ENCODE peak calls at places on chromosomes 1 and 21, in six cellular contexts. E, N, Y, K, V and F are unnamed samples.

GRCh38 chr1:198575715-198576641 is 35.5 kb upstream of the ATP6V1G3 start:
- DNase-seq in E (no peak), N (no peak), Y (no peak), K (no peak), V (no peak), F (no peak)

GRCh38 chr1:40306296-40306695 is 10.8 kb downstream of the COL9A2 start:
- DNase-seq in E (no peak), N (no peak), Y (no peak), K (no peak), V (no peak), F (no peak)

GRCh38 chr1:195791796-195792195 is 816.4 kb downstream of the KCNT2 start:
- DNase-seq in E (no peak), N (no peak), Y (no peak), K (no peak), V (no peak), F (no peak)

GRCh38 chr1:143735764-143736461 is 235.9 kb downstream of the FAM72C start:
- DNase-seq in E (no peak), N (no peak), Y (no peak), K (peak; percentile 60), V (no peak), F (no peak)

GRCh38 chr1:151199860-151200581 is 1.7 kb downstream of the PIP5K1A start:
- DNase-seq in E (no peak), N (peak; percentile 11), Y (no peak), K (no peak), V (no peak), F (no peak)

GRCh38 chr1:245825128-245825901 is 670.5 kb downstream of the KIF26B start:
- DNase-seq in E (no peak), N (no peak), Y (no peak), K (no peak), V (no peak), F (no peak)

GRCh38 chr1:59279651-59280050 is 17.2 kb upstream of the FGGY start:
- DNase-seq in E (no peak), N (no peak), Y (no peak), K (no peak), V (no peak), F (no peak)

GRCh38 chr1:171137580-171137979 is 46.9 kb downstream of the FMO3 start:
- DNase-seq in E (no peak), N (no peak), Y (no peak), K (no peak), V (no peak), F (no peak)

GRCh38 chr1:83520797-83521196 is 478.1 kb downstream of the TTLL7 start:
- DNase-seq in E (no peak), N (no peak), Y (no peak), K (no peak), V (no peak), F (no peak)

GRCh38 chr1:154220970-154221814 is 437 bp downstream of the UBAP2L start:
- DNase-seq in E (peak; percentile 87), N (peak; percentile 69), Y (peak; percentile 73), K (peak; percentile 59), V (peak; percentile 57), F (peak; percentile 64)

GRCh38 chr1:220363196-220363831 is 91.1 kb upstream of the RAB3GAP2 start:
- DNase-seq in E (no peak), N (no peak), Y (no peak), K (no peak), V (no peak), F (no peak)

GRCh38 chr1:149986486-149987296 is 23.8 kb downstream of the OTUD7B start:
- DNase-seq in E (no peak), N (no peak), Y (no peak), K (no peak), V (no peak), F (no peak)

GRCh38 chr1:25031601-25031965 is 101.5 kb upstream of the RUNX3 start:
- DNase-seq in E (no peak), N (peak; percentile 53), Y (no peak), K (no peak), V (no peak), F (no peak)

GRCh38 chr1:183830389-183830788 is 25.5 kb downstream of the RGL1 start:
- DNase-seq in E (no peak), N (no peak), Y (no peak), K (no peak), V (no peak), F (no peak)

GRCh38 chr1:46128336-46128735 is 4.1 kb downstream of the PIK3R3 start:
- DNase-seq in E (no peak), N (no peak), Y (no peak), K (no peak), V (no peak), F (no peak)

GRCh38 chr1:77834771-77835334 is 53.6 kb upstream of the NEXN start:
- DNase-seq in E (no peak), N (no peak), Y (no peak), K (peak; percentile 47), V (no peak), F (peak; percentile 61)

GRCh38 chr21:45030637-45031218 is 43.7 kb upstream of the ADARB1 start:
- DNase-seq in E (peak; percentile 71), N (no peak), Y (no peak), K (no peak), V (no peak), F (no peak)

GRCh38 chr1:39266269-39266668 is 61.8 kb downstream of the MACF1 start:
- DNase-seq in E (no peak), N (no peak), Y (peak; percentile 37), K (no peak), V (no peak), F (no peak)

GRCh38 chr1:86774305-86775304 is 70.2 kb downstream of the SH3GLB1 start:
- DNase-seq in E (peak; percentile 81), N (peak; percentile 13), Y (peak; percentile 55), K (peak; percentile 42), V (peak; percentile 55), F (peak; percentile 45)

GRCh38 chr1:232036161-232036942 is 409.8 kb downstream of the DISC1 start:
- DNase-seq in E (no peak), N (no peak), Y (no peak), K (no peak), V (no peak), F (no peak)

GRCh38 chr21:38925923-38926322 is 120.2 kb downstream of the ETS2 start:
- DNase-seq in E (peak; percentile 84), N (no peak), Y (no peak), K (no peak), V (peak; percentile 58), F (peak; percentile 36)

GRCh38 chr1:1359668-1360468 is 1.5 kb upstream of the MXRA8 start:
- DNase-seq in E (peak; percentile 77), N (no peak), Y (no peak), K (peak; percentile 24), V (peak; percentile 60), F (no peak)

DNA sequence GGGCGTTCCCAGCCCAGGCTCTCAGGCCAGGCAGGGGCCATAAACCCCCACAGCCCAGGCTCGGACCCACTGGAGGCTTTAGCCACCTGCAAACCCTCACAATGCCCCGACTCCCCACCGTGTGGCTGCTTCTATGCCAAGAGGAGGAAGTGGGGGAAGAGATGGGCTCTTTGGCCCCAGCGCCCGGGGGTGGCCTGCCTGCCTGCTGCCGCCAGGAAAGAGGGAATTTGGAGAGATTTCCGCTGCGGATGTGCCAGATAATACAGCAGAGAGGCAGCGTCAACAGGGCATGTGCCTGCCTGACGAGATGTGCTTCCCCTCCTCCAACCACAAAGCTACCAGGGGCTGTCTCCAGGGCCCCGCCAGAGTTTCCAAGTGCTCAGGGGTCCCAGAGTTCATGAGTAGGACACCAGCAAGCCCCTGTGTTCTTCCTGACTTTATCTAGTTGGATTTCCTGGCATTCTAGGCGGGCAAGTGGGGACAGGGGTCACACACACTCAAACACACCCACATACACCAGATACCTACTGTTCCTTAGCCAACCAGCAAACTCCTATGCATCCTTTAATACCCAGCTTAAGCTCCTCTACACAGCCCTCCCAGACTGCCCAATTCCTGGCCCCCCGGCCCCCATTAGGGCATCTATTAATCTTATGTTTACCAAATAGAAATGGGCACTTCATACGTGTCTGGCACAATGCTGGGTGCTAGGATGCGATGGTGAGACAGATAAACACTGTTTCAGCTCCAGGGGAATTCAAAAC is 14.1 kb downstream of the EPHA2 start:
- DNase-seq in E (peak; percentile 71), N (no peak), Y (no peak), K (no peak), V (no peak), F (no peak)
- H3K4me1 ChIP-seq in E (peaks cover 38% of the 10 kb centered on the region), N (no peaks in the 10 kb centered on the region), Y (no peaks in the 10 kb centered on the region), K (peaks cover 15% of the 10 kb centered on the region), V (peaks cover 86% of the 10 kb centered on the region), F (peaks cover 57% of the 10 kb centered on the region)

DNA sequence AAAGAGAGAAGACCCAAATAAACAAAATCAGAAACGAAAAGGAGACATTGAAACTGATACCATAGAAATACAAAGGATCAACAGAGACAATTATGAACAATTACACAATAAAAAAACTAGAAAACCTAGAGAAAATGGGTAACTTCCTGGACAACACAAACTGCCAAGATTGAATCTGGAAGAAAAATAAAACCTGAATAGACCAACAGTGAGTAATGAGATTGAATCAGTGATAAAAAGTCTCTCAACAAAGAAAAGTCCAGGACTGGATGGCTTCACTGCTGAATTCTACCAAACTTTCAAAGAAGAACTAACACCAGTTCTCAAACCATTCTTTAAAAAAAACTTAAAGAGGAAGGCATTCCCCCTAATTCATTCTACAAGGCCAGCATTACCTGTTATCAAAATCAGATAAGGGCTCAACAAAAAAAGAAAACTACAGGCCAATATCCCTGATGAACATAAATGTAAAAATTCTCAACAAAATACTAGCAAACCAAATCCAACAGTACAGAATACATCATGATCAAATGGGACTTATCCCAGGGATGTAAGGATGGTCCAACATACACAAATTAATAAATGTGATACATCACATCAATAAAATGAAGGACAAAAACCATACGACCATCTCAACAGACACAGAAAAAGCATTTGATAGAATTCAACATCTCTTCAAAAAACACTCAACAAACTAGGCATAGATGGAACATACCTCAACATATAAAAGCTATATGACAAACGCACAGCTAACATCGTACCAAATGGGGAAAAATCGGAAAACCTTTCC is 119.9 kb downstream of the ACBD6 start:
- DNase-seq in E (no peak), N (no peak), Y (no peak), K (no peak), V (no peak), F (no peak)
- H3K9me3 ChIP-seq in E (peaks cover 3% of the 10 kb centered on the region), N (peaks cover 14% of the 10 kb centered on the region), Y (no peaks in the 10 kb centered on the region), K (no peaks in the 10 kb centered on the region), V (peaks cover 84% of the 10 kb centered on the region), F (no peaks in the 10 kb centered on the region)

DNA sequence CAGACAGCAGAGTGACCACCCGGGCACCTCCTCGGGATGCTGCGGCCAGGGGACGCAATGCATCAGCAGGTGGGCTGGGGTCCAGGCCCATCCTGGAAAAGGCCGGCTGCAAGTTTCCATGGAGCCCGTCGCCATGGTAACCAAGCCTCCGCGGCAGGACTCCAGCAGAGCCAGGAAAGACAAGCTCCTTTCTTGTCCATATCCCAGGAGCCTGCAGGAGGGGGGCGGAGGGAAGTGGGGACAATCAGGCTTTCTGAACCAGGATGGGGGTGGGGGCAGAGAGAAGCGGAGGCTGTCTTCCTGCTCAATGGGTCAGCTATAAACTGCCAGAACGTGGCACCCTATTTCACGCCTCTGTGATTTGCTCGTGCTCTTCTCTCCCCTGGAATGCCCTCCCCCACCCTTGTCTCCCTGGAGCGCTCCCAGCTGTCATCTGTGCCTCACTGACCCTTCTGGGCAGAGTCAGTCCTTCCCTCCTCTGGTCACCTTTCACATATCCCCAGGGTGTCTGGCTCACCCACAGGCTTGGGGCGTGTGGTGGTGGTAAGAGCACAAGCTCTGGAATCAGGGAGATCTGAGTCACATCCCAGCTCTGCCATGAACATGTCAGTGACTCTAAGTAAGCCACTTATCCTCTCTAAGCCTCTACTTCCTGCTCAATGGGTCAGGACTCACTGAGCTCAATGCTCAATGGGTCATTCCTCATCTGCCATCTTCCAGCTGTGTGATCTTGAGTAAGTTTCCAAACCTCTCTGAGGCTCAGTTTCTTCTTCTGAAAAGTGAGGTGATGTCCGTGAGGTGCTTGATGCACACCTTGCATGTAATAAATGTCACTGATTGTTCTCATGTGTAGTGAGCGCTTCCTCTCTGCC is 58.9 kb upstream of the LAPTM5 start:
- DNase-seq in E (peak; percentile 84), N (no peak), Y (no peak), K (peak; percentile 31), V (peak; percentile 44), F (peak; percentile 29)
- H3K27ac ChIP-seq in E (no peak overlapping the region), N (no peak overlapping the region), Y (no peak overlapping the region), K (peak overlapping the region; percentile 19), V (peak overlapping the region; percentile 12), F (no peak overlapping the region)

GRCh38 chr1:235076504-235077162 is 52.0 kb downstream of the TOMM20 start:
- DNase-seq in E (no peak), N (no peak), Y (no peak), K (no peak), V (no peak), F (no peak)
- H3K4me1 ChIP-seq in E (peaks cover 31% of the 10 kb centered on the region), N (no peaks in the 10 kb centered on the region), Y (peaks cover 70% of the 10 kb centered on the region), K (peaks cover 27% of the 10 kb centered on the region), V (peaks cover 87% of the 10 kb centered on the region), F (peaks cover 80% of the 10 kb centered on the region)